ENCODE peak calls at places on chromosomes 4 and X, in ten cellular contexts. One of them, this sample, is unnamed.

GRCh38 chr4:164229255-164229654 is 524.7 kb upstream of the SMIM31 start:
- DNase-seq in AG08396: no peak
- DNase-seq in glomerular endothelial cell: no peak
- DNase-seq in DMS79 treated with DMSO at 0.1 percent for 48 hours: no peak
- DNase-seq in CD8-positive, alpha-beta T cell: no peak
- DNase-seq in BJ: no peak
- DNase-seq in posterior cingulate gyrus: no peak
- DNase-seq in NCI-H187: no peak
- DNase-seq in activated naive CD8-positive, alpha-beta T cell treated with anti-CD3 and anti-CD28 coated beads for 36 hours: no peak
- DNase-seq in NCI-H146: no peak
- DNase-seq in this sample: peak; percentile 2

GRCh38 chrX:66399273-66399672 is 235.2 kb downstream of the HEPH start:
- DNase-seq in BJ: no peak
- DNase-seq in NCI-H187: no peak
- DNase-seq in activated naive CD8-positive, alpha-beta T cell treated with anti-CD3 and anti-CD28 coated beads for 36 hours: no peak
- DNase-seq in DMS79 treated with DMSO at 0.1 percent for 48 hours: no peak
- DNase-seq in posterior cingulate gyrus: no peak
- DNase-seq in NCI-H146: no peak
- DNase-seq in AG08396: no peak
- DNase-seq in CD8-positive, alpha-beta T cell: no peak
- DNase-seq in glomerular endothelial cell: no peak
- DNase-seq in this sample: no peak

GRCh38 chrX:85501349-85501748 is 121.9 kb upstream of the POF1B start:
- DNase-seq in activated naive CD8-positive, alpha-beta T cell treated with anti-CD3 and anti-CD28 coated beads for 36 hours: no peak
- DNase-seq in CD8-positive, alpha-beta T cell: no peak
- DNase-seq in NCI-H187: no peak
- DNase-seq in posterior cingulate gyrus: no peak
- DNase-seq in NCI-H146: no peak
- DNase-seq in DMS79 treated with DMSO at 0.1 percent for 48 hours: no peak
- DNase-seq in glomerular endothelial cell: no peak
- DNase-seq in BJ: no peak
- DNase-seq in AG08396: no peak
- DNase-seq in this sample: no peak

GRCh38 chr4:89797117-89797516 is 39.8 kb downstream of the SNCA start:
- DNase-seq in AG08396: peak; percentile 2
- DNase-seq in activated naive CD8-positive, alpha-beta T cell treated with anti-CD3 and anti-CD28 coated beads for 36 hours: no peak
- DNase-seq in DMS79 treated with DMSO at 0.1 percent for 48 hours: no peak
- DNase-seq in NCI-H187: no peak
- DNase-seq in glomerular endothelial cell: peak; percentile 31
- DNase-seq in NCI-H146: no peak
- DNase-seq in BJ: no peak
- DNase-seq in CD8-positive, alpha-beta T cell: no peak
- DNase-seq in posterior cingulate gyrus: no peak
- DNase-seq in this sample: no peak

GRCh38 chr4:101349346-101350064 is 2.2 kb upstream of the PPP3CA start:
- DNase-seq in posterior cingulate gyrus: no peak
- DNase-seq in DMS79 treated with DMSO at 0.1 percent for 48 hours: peak; percentile 6
- DNase-seq in activated naive CD8-positive, alpha-beta T cell treated with anti-CD3 and anti-CD28 coated beads for 36 hours: no peak
- DNase-seq in glomerular endothelial cell: no peak
- DNase-seq in AG08396: no peak
- DNase-seq in NCI-H146: no peak
- DNase-seq in CD8-positive, alpha-beta T cell: no peak
- DNase-seq in NCI-H187: no peak
- DNase-seq in BJ: no peak
- DNase-seq in this sample: no peak

GRCh38 chrX:132491191-132491590 is 2.4 kb upstream of the MBNL3 start:
- DNase-seq in CD8-positive, alpha-beta T cell: peak; percentile 27
- DNase-seq in NCI-H187: no peak
- DNase-seq in DMS79 treated with DMSO at 0.1 percent for 48 hours: no peak
- DNase-seq in posterior cingulate gyrus: no peak
- DNase-seq in NCI-H146: peak; percentile 45
- DNase-seq in glomerular endothelial cell: no peak
- DNase-seq in activated naive CD8-positive, alpha-beta T cell treated with anti-CD3 and anti-CD28 coated beads for 36 hours: no peak
- DNase-seq in AG08396: no peak
- DNase-seq in BJ: no peak
- DNase-seq in this sample: peak; percentile 15

GRCh38 chr4:56612282-56612681 is 68.8 kb downstream of the HOPX start:
- DNase-seq in NCI-H187: no peak
- DNase-seq in AG08396: no peak
- DNase-seq in glomerular endothelial cell: no peak
- DNase-seq in NCI-H146: no peak
- DNase-seq in posterior cingulate gyrus: no peak
- DNase-seq in activated naive CD8-positive, alpha-beta T cell treated with anti-CD3 and anti-CD28 coated beads for 36 hours: no peak
- DNase-seq in BJ: no peak
- DNase-seq in DMS79 treated with DMSO at 0.1 percent for 48 hours: no peak
- DNase-seq in CD8-positive, alpha-beta T cell: no peak
- DNase-seq in this sample: no peak

GRCh38 chr4:137361756-137362470 is 170.4 kb downstream of the PCDH18 start:
- DNase-seq in posterior cingulate gyrus: no peak
- DNase-seq in NCI-H187: no peak
- DNase-seq in CD8-positive, alpha-beta T cell: no peak
- DNase-seq in AG08396: no peak
- DNase-seq in BJ: no peak
- DNase-seq in NCI-H146: no peak
- DNase-seq in activated naive CD8-positive, alpha-beta T cell treated with anti-CD3 and anti-CD28 coated beads for 36 hours: no peak
- DNase-seq in DMS79 treated with DMSO at 0.1 percent for 48 hours: no peak
- DNase-seq in glomerular endothelial cell: no peak
- DNase-seq in this sample: no peak

GRCh38 chr4:77156912-77157858 is at the start of gene CCNG2:
- DNase-seq in activated naive CD8-positive, alpha-beta T cell treated with anti-CD3 and anti-CD28 coated beads for 36 hours: peak; percentile 85
- DNase-seq in NCI-H187: peak; percentile 90
- DNase-seq in AG08396: peak; percentile 73
- DNase-seq in posterior cingulate gyrus: peak; percentile 75
- DNase-seq in NCI-H146: peak; percentile 97
- DNase-seq in CD8-positive, alpha-beta T cell: peak; percentile 92
- DNase-seq in glomerular endothelial cell: no peak
- DNase-seq in DMS79 treated with DMSO at 0.1 percent for 48 hours: peak; percentile 95
- DNase-seq in BJ: no peak
- DNase-seq in this sample: peak; percentile 93

GRCh38 chr4:131551306-131551705 is 1597.8 kb upstream of the PCDH10 start:
- DNase-seq in glomerular endothelial cell: no peak
- DNase-seq in NCI-H146: no peak
- DNase-seq in NCI-H187: no peak
- DNase-seq in BJ: no peak
- DNase-seq in AG08396: no peak
- DNase-seq in CD8-positive, alpha-beta T cell: no peak
- DNase-seq in DMS79 treated with DMSO at 0.1 percent for 48 hours: no peak
- DNase-seq in posterior cingulate gyrus: no peak
- DNase-seq in activated naive CD8-positive, alpha-beta T cell treated with anti-CD3 and anti-CD28 coated beads for 36 hours: no peak
- DNase-seq in this sample: no peak

GRCh38 chr4:159175165-159175988 is 72.5 kb downstream of the RAPGEF2 start:
- DNase-seq in activated naive CD8-positive, alpha-beta T cell treated with anti-CD3 and anti-CD28 coated beads for 36 hours: peak; percentile 42
- DNase-seq in DMS79 treated with DMSO at 0.1 percent for 48 hours: peak; percentile 30
- DNase-seq in BJ: peak; percentile 71
- DNase-seq in NCI-H187: peak; percentile 3
- DNase-seq in posterior cingulate gyrus: peak; percentile 35
- DNase-seq in glomerular endothelial cell: peak; percentile 81
- DNase-seq in NCI-H146: peak; percentile 64
- DNase-seq in AG08396: peak; percentile 61
- DNase-seq in CD8-positive, alpha-beta T cell: peak; percentile 57
- DNase-seq in this sample: peak; percentile 42

GRCh38 chrX:105051364-105051763 is 169.1 kb downstream of the TEX13A start:
- DNase-seq in CD8-positive, alpha-beta T cell: no peak
- DNase-seq in activated naive CD8-positive, alpha-beta T cell treated with anti-CD3 and anti-CD28 coated beads for 36 hours: no peak
- DNase-seq in glomerular endothelial cell: no peak
- DNase-seq in DMS79 treated with DMSO at 0.1 percent for 48 hours: no peak
- DNase-seq in AG08396: no peak
- DNase-seq in BJ: no peak
- DNase-seq in NCI-H146: no peak
- DNase-seq in posterior cingulate gyrus: no peak
- DNase-seq in NCI-H187: no peak
- DNase-seq in this sample: no peak

GRCh38 chrX:21398424-21398823 is 24.2 kb downstream of the CNKSR2 start:
- DNase-seq in glomerular endothelial cell: no peak
- DNase-seq in AG08396: no peak
- DNase-seq in NCI-H146: no peak
- DNase-seq in DMS79 treated with DMSO at 0.1 percent for 48 hours: no peak
- DNase-seq in BJ: no peak
- DNase-seq in CD8-positive, alpha-beta T cell: no peak
- DNase-seq in NCI-H187: no peak
- DNase-seq in activated naive CD8-positive, alpha-beta T cell treated with anti-CD3 and anti-CD28 coated beads for 36 hours: peak; percentile 30
- DNase-seq in posterior cingulate gyrus: no peak
- DNase-seq in this sample: no peak

GRCh38 chr4:185730849-185731608 is 81.0 kb downstream of the SORBS2 start:
- DNase-seq in BJ: no peak
- DNase-seq in NCI-H187: no peak
- DNase-seq in DMS79 treated with DMSO at 0.1 percent for 48 hours: no peak
- DNase-seq in posterior cingulate gyrus: no peak
- DNase-seq in glomerular endothelial cell: no peak
- DNase-seq in NCI-H146: no peak
- DNase-seq in CD8-positive, alpha-beta T cell: no peak
- DNase-seq in AG08396: no peak
- DNase-seq in activated naive CD8-positive, alpha-beta T cell treated with anti-CD3 and anti-CD28 coated beads for 36 hours: no peak
- DNase-seq in this sample: no peak